ENCODE peak calls at places on chromosome 3, in eight cellular contexts. One of them, this sample, is unnamed.

GRCh38 chr3:54964081-54964480 is 36.2 kb upstream of the LRTM1 start:
- DNase-seq in glutamatergic neuron: no peak
- DNase-seq in heart left ventricle: no peak
- DNase-seq in adrenal gland: no peak
- DNase-seq in cardiac muscle cell: no peak
- DNase-seq in breast epithelium: no peak
- DNase-seq in uterus: no peak
- DNase-seq in body of pancreas: no peak
- DNase-seq in this sample: no peak

GRCh38 chr3:9717563-9717962 is 13.9 kb downstream of the CPNE9 start:
- DNase-seq in glutamatergic neuron: no peak
- DNase-seq in uterus: no peak
- DNase-seq in body of pancreas: no peak
- DNase-seq in heart left ventricle: no peak
- DNase-seq in adrenal gland: no peak
- DNase-seq in breast epithelium: no peak
- DNase-seq in cardiac muscle cell: no peak
- DNase-seq in this sample: no peak

GRCh38 chr3:115549111-115549510 is 74.2 kb upstream of the GAP43 start:
- DNase-seq in body of pancreas: no peak
- DNase-seq in cardiac muscle cell: no peak
- DNase-seq in adrenal gland: no peak
- DNase-seq in breast epithelium: no peak
- DNase-seq in uterus: no peak
- DNase-seq in heart left ventricle: no peak
- DNase-seq in glutamatergic neuron: no peak
- DNase-seq in this sample: no peak

GRCh38 chr3:46280105-46280797 is 38.0 kb downstream of the CCR3 start:
- DNase-seq in adrenal gland: no peak
- DNase-seq in body of pancreas: no peak
- DNase-seq in heart left ventricle: no peak
- DNase-seq in glutamatergic neuron: no peak
- DNase-seq in uterus: no peak
- DNase-seq in cardiac muscle cell: no peak
- DNase-seq in breast epithelium: no peak
- DNase-seq in this sample: peak; percentile 88

GRCh38 chr3:107897471-107898180 is 193.2 kb downstream of the CD47 start:
- DNase-seq in glutamatergic neuron: no peak
- DNase-seq in adrenal gland: no peak
- DNase-seq in cardiac muscle cell: no peak
- DNase-seq in uterus: no peak
- DNase-seq in breast epithelium: no peak
- DNase-seq in heart left ventricle: no peak
- DNase-seq in body of pancreas: no peak
- DNase-seq in this sample: no peak

GRCh38 chr3:26236511-26236910 is 386.1 kb upstream of the LRRC3B start:
- DNase-seq in breast epithelium: no peak
- DNase-seq in uterus: peak; percentile 19
- DNase-seq in cardiac muscle cell: no peak
- DNase-seq in adrenal gland: peak; percentile 10
- DNase-seq in heart left ventricle: peak; percentile 61
- DNase-seq in glutamatergic neuron: no peak
- DNase-seq in body of pancreas: no peak
- DNase-seq in this sample: no peak

GRCh38 chr3:20742903-20743302 is 556.9 kb upstream of the SGO1 start:
- DNase-seq in glutamatergic neuron: no peak
- DNase-seq in body of pancreas: no peak
- DNase-seq in adrenal gland: no peak
- DNase-seq in breast epithelium: no peak
- DNase-seq in uterus: no peak
- DNase-seq in heart left ventricle: no peak
- DNase-seq in cardiac muscle cell: no peak
- DNase-seq in this sample: no peak

GRCh38 chr3:155417119-155417517 is 123.6 kb upstream of the STRIT1 start:
- DNase-seq in body of pancreas: no peak
- DNase-seq in breast epithelium: no peak
- DNase-seq in heart left ventricle: no peak
- DNase-seq in cardiac muscle cell: no peak
- DNase-seq in adrenal gland: no peak
- DNase-seq in uterus: no peak
- DNase-seq in glutamatergic neuron: no peak
- DNase-seq in this sample: no peak

GRCh38 chr3:138260636-138261035 is 69.0 kb downstream of the NME9 start:
- DNase-seq in uterus: no peak
- DNase-seq in adrenal gland: no peak
- DNase-seq in cardiac muscle cell: no peak
- DNase-seq in body of pancreas: no peak
- DNase-seq in heart left ventricle: no peak
- DNase-seq in breast epithelium: no peak
- DNase-seq in glutamatergic neuron: no peak
- DNase-seq in this sample: no peak

GRCh38 chr3:97927699-97928098 is 44.5 kb downstream of the RIOX2 start:
- DNase-seq in glutamatergic neuron: no peak
- DNase-seq in adrenal gland: no peak
- DNase-seq in heart left ventricle: no peak
- DNase-seq in cardiac muscle cell: no peak
- DNase-seq in body of pancreas: no peak
- DNase-seq in uterus: no peak
- DNase-seq in breast epithelium: no peak
- DNase-seq in this sample: no peak

GRCh38 chr3:186308549-186308948 is 53.5 kb downstream of the DGKG start:
- DNase-seq in glutamatergic neuron: no peak
- DNase-seq in adrenal gland: no peak
- DNase-seq in uterus: no peak
- DNase-seq in breast epithelium: no peak
- DNase-seq in cardiac muscle cell: no peak
- DNase-seq in heart left ventricle: no peak
- DNase-seq in body of pancreas: no peak
- DNase-seq in this sample: no peak

GRCh38 chr3:45993421-45994027 is 2.1 kb downstream of the FYCO1 start:
- DNase-seq in glutamatergic neuron: no peak
- DNase-seq in heart left ventricle: no peak
- DNase-seq in breast epithelium: no peak
- DNase-seq in adrenal gland: no peak
- DNase-seq in uterus: no peak
- DNase-seq in cardiac muscle cell: no peak
- DNase-seq in body of pancreas: no peak
- DNase-seq in this sample: peak; percentile 60

GRCh38 chr3:38022887-38023709 is 6.3 kb downstream of the PLCD1 start:
- DNase-seq in cardiac muscle cell: no peak
- DNase-seq in breast epithelium: no peak
- DNase-seq in heart left ventricle: no peak
- DNase-seq in glutamatergic neuron: no peak
- DNase-seq in uterus: no peak
- DNase-seq in adrenal gland: no peak
- DNase-seq in body of pancreas: peak; percentile 11
- DNase-seq in this sample: peak; percentile 21

GRCh38 chr3:69009559-69010410 is 3.7 kb downstream of the EOGT start:
- DNase-seq in breast epithelium: peak; percentile 82
- DNase-seq in uterus: peak; percentile 38
- DNase-seq in body of pancreas: no peak
- DNase-seq in cardiac muscle cell: no peak
- DNase-seq in heart left ventricle: no peak
- DNase-seq in adrenal gland: no peak
- DNase-seq in glutamatergic neuron: no peak
- DNase-seq in this sample: no peak

GRCh38 chr3:126159476-126159875 is 20.9 kb downstream of the ALDH1L1 start:
- DNase-seq in uterus: no peak
- DNase-seq in glutamatergic neuron: no peak
- DNase-seq in breast epithelium: no peak
- DNase-seq in heart left ventricle: no peak
- DNase-seq in adrenal gland: no peak
- DNase-seq in cardiac muscle cell: no peak
- DNase-seq in body of pancreas: no peak
- DNase-seq in this sample: no peak

DNA sequence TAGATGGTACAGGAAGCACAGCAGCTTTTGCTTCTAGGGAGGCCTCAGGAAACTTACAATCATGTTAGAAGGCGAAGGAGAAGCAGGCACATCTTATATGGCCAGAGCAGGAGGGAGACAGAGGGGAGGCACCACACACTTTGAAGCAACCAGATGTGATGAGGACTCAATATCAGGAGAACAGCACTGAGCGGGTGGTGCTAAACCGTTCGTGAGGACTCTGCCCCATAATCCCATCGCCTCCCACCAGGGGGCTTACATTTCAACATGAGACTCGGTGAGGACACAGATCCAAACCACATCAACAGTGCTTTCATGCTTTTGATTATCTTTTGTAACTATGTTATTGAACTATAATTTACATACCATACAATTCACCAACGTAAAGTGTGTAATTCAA is 7.6 kb upstream of the TMEM44 start:
- DNase-seq in breast epithelium: no peak
- DNase-seq in heart left ventricle: no peak
- DNase-seq in adrenal gland: no peak
- DNase-seq in body of pancreas: no peak
- DNase-seq in uterus: no peak
- DNase-seq in cardiac muscle cell: no peak
- DNase-seq in glutamatergic neuron: peak; percentile 67
- DNase-seq in this sample: peak; percentile 61
- TF ChIP-seq CTCF in breast epithelium: no peak
- TF ChIP-seq CTCF in heart left ventricle: peak; percentile 6
- TF ChIP-seq CTCF in adrenal gland: no peak
- TF ChIP-seq CTCF in body of pancreas: no peak
- TF ChIP-seq CTCF in uterus: no peak
- TF ChIP-seq CTCF in cardiac muscle cell: peak; percentile 48
- TF ChIP-seq CTCF in glutamatergic neuron: peak; percentile 57
- TF ChIP-seq CTCF in this sample: peak; percentile 57

GRCh38 chr3:159266779-159267178 is 464.9 kb downstream of the MFSD1 start:
- DNase-seq in body of pancreas: no peak
- DNase-seq in adrenal gland: no peak
- DNase-seq in cardiac muscle cell: peak; percentile 71
- DNase-seq in uterus: no peak
- DNase-seq in glutamatergic neuron: peak; percentile 67
- DNase-seq in breast epithelium: no peak
- DNase-seq in heart left ventricle: no peak
- DNase-seq in this sample: peak; percentile 32
- TF ChIP-seq CTCF in body of pancreas: no peak
- TF ChIP-seq CTCF in adrenal gland: no peak
- TF ChIP-seq CTCF in cardiac muscle cell: peak; percentile 31
- TF ChIP-seq CTCF in uterus: no peak
- TF ChIP-seq CTCF in glutamatergic neuron: peak; percentile 82
- TF ChIP-seq CTCF in breast epithelium: no peak
- TF ChIP-seq CTCF in heart left ventricle: no peak
- TF ChIP-seq CTCF in this sample: peak; percentile 40

DNA sequence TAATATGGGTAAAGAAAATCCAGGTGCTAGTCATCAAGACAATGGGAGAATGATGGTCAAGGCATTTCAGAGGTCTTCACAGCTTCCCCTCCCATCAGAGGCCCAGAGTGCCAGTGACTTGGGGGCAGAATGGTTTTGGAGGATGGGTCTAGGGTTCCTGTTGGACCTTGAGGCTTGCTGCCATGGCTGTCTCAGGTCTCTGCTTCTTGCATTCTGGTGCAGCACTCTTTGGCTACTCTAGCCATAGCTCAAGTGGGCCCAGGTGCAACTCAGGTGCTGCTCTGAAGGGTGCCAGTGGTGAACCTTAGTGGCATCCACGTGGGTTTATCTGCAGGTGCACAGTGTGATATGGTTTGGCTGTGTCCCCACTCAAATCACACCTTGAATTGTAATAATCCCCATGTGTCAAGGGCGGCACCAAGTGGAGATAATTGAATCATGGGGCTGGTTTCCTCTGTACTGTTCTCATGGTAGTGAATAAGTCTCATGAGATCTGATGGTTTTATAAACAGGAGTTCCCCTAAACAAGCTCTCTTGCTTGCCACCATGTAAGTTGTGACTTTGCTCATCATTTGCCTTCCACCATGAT is 48.5 kb upstream of the PEX5L start:
- DNase-seq in glutamatergic neuron: no peak
- DNase-seq in heart left ventricle: no peak
- DNase-seq in body of pancreas: no peak
- DNase-seq in adrenal gland: no peak
- DNase-seq in uterus: no peak
- DNase-seq in breast epithelium: no peak
- DNase-seq in cardiac muscle cell: no peak
- DNase-seq in this sample: no peak
- TF ChIP-seq CTCF in glutamatergic neuron: no peak
- TF ChIP-seq CTCF in heart left ventricle: no peak
- TF ChIP-seq CTCF in body of pancreas: no peak
- TF ChIP-seq CTCF in adrenal gland: no peak
- TF ChIP-seq CTCF in uterus: no peak
- TF ChIP-seq CTCF in breast epithelium: no peak
- TF ChIP-seq CTCF in cardiac muscle cell: no peak
- TF ChIP-seq CTCF in this sample: no peak

GRCh38 chr3:48086736-48087470 is 70.7 kb upstream of the MAP4 start:
- DNase-seq in cardiac muscle cell: no peak
- DNase-seq in uterus: no peak
- DNase-seq in adrenal gland: no peak
- DNase-seq in body of pancreas: no peak
- DNase-seq in glutamatergic neuron: no peak
- DNase-seq in breast epithelium: no peak
- DNase-seq in heart left ventricle: no peak
- DNase-seq in this sample: no peak

GRCh38 chr3:48088056-48088748 is 72.0 kb upstream of the MAP4 start:
- DNase-seq in body of pancreas: no peak
- DNase-seq in cardiac muscle cell: peak; percentile 64
- DNase-seq in adrenal gland: peak; percentile 19
- DNase-seq in heart left ventricle: peak; percentile 45
- DNase-seq in glutamatergic neuron: no peak
- DNase-seq in breast epithelium: no peak
- DNase-seq in uterus: peak; percentile 46
- DNase-seq in this sample: no peak

GRCh38 chr3:48092270-48092669 is 76.1 kb upstream of the MAP4 start:
- DNase-seq in cardiac muscle cell: no peak
- DNase-seq in uterus: no peak
- DNase-seq in glutamatergic neuron: no peak
- DNase-seq in body of pancreas: no peak
- DNase-seq in adrenal gland: no peak
- DNase-seq in heart left ventricle: no peak
- DNase-seq in breast epithelium: no peak
- DNase-seq in this sample: no peak

GRCh38 chr3:48090166-48090939 is 74.1 kb upstream of the MAP4 start:
- DNase-seq in body of pancreas: no peak
- DNase-seq in adrenal gland: no peak
- DNase-seq in uterus: no peak
- DNase-seq in cardiac muscle cell: no peak
- DNase-seq in breast epithelium: no peak
- DNase-seq in heart left ventricle: no peak
- DNase-seq in glutamatergic neuron: no peak
- DNase-seq in this sample: no peak

DNA sequence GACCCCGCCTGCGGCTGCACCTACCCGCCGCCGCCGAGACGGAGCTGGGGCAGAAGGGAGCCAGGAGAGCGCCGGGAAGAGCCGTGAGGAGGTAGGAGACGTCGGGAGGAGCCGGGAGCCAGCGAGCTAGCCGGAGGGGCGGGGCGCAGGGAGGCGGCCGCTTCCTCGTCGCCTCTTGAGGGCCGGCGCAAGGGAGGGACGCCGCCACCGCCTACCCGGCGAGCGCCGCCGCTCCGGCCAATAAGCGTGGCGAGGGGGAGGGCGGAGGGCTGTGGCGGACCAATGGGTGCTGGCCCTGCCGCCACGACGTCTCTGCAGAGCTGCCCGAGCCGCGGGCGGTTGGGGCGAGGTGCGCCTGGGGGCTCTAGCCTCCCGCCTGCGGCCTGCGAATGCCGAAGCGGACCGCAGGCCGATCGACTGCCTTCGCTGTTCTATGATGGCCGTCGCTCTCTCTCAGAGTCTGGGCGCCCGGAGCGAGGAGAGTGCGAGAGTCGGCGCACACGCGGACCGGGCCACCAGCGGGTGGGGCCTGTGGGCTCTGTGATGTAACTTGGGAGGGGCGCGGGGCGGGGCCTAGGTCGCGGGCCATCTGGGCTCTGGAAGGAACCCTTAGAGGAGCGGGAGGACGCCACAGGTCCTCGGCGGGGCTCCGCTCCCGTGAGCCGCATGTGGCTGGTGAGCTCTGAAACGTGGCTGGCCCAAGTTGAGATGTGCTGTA is 72.7 kb upstream of the MAP4 start:
- DNase-seq in heart left ventricle: peak; percentile 97
- DNase-seq in breast epithelium: peak; percentile 97
- DNase-seq in cardiac muscle cell: peak; percentile 98
- DNase-seq in adrenal gland: peak; percentile 98
- DNase-seq in glutamatergic neuron: peak; percentile 98
- DNase-seq in uterus: peak; percentile 97
- DNase-seq in body of pancreas: peak; percentile 97
- DNase-seq in this sample: peak; percentile 98
- TF ChIP-seq CTCF in heart left ventricle: peak; percentile 10
- TF ChIP-seq CTCF in breast epithelium: peak; percentile 13
- TF ChIP-seq CTCF in cardiac muscle cell: no peak
- TF ChIP-seq CTCF in adrenal gland: no peak
- TF ChIP-seq CTCF in glutamatergic neuron: no peak
- TF ChIP-seq CTCF in uterus: peak; percentile 5
- TF ChIP-seq CTCF in body of pancreas: no peak
- TF ChIP-seq CTCF in this sample: no peak

This sample was measured in activated CD8-positive, alpha-beta T cell treated with anti-CD3 and anti-CD28 coated beads for 36 hours.